ENCODE peak calls at places on chromosome 7, in seven cellular contexts. Y, U, E, C, J, Q and K are unnamed samples.

GRCh38 chr7:35630573-35630972 is 64.4 kb downstream of the HERPUD2 start:
- DNase-seq in Y (no peak), U (no peak), E (peak; percentile 54), C (no peak), J (peak; percentile 14), Q (no peak), K (no peak)

GRCh38 chr7:95737828-95738505 is 34.4 kb upstream of the DYNC1I1 start:
- DNase-seq in Y (no peak), U (no peak), E (no peak), C (no peak), J (no peak), Q (no peak), K (no peak)

GRCh38 chr7:51029586-51030230 is 247.0 kb upstream of the GRB10 start:
- DNase-seq in Y (no peak), U (no peak), E (peak; percentile 64), C (no peak), J (peak; percentile 84), Q (no peak), K (peak; percentile 49)

GRCh38 chr7:64098-64521 is 128.3 kb upstream of the FAM20C start:
- DNase-seq in Y (peak; percentile 40), U (no peak), E (peak; percentile 86), C (peak; percentile 2), J (no peak), Q (peak; percentile 49), K (no peak)

GRCh38 chr7:158950914-158951635 is 94.7 kb downstream of the DYNC2I1 start:
- DNase-seq in Y (no peak), U (no peak), E (no peak), C (peak; percentile 23), J (no peak), Q (no peak), K (no peak)

GRCh38 chr7:69610675-69611037 is 12.4 kb downstream of the AUTS2 start:
- DNase-seq in Y (no peak), U (no peak), E (no peak), C (peak; percentile 72), J (no peak), Q (no peak), K (no peak)

GRCh38 chr7:71343821-71344341 is 211.9 kb downstream of the GALNT17 start:
- DNase-seq in Y (no peak), U (no peak), E (no peak), C (no peak), J (no peak), Q (no peak), K (no peak)

GRCh38 chr7:7761974-7762769 is 43.8 kb upstream of the RPA3 start:
- DNase-seq in Y (no peak), U (no peak), E (peak; percentile 72), C (no peak), J (peak; percentile 38), Q (no peak), K (no peak)

GRCh38 chr7:1910827-1911226 is 240.8 kb downstream of the ELFN1 start:
- DNase-seq in Y (no peak), U (no peak), E (no peak), C (no peak), J (no peak), Q (no peak), K (no peak)

GRCh38 chr7:74026406-74027123 is 1.4 kb upstream of the ELN start:
- DNase-seq in Y (peak; percentile 81), U (peak; percentile 51), E (peak; percentile 62), C (peak; percentile 28), J (no peak), Q (peak; percentile 83), K (no peak)

GRCh38 chr7:7944619-7945282 is 23.8 kb upstream of the GLCCI1 start:
- DNase-seq in Y (no peak), U (peak; percentile 9), E (no peak), C (no peak), J (no peak), Q (no peak), K (no peak)

GRCh38 chr7:77580762-77581350 is 43.8 kb downstream of the PTPN12 start:
- DNase-seq in Y (no peak), U (no peak), E (no peak), C (peak; percentile 26), J (peak; percentile 9), Q (no peak), K (peak; percentile 31)

GRCh38 chr7:87173456-87173855 is 21.2 kb downstream of the DMTF1 start:
- DNase-seq in Y (no peak), U (no peak), E (no peak), C (no peak), J (no peak), Q (no peak), K (no peak)

GRCh38 chr7:136868496-136869005 is at the start of gene CHRM2:
- DNase-seq in Y (no peak), U (no peak), E (peak; percentile 18), C (peak; percentile 52), J (no peak), Q (no peak), K (peak; percentile 29)

GRCh38 chr7:5183155-5183554 is 6.9 kb upstream of the WIPI2 start:
- DNase-seq in Y (no peak), U (no peak), E (no peak), C (peak; percentile 67), J (no peak), Q (no peak), K (no peak)

GRCh38 chr7:15309891-15310290 is 251.9 kb downstream of the AGMO start:
- DNase-seq in Y (no peak), U (no peak), E (peak; percentile 40), C (no peak), J (peak; percentile 26), Q (no peak), K (no peak)

GRCh38 chr7:7808156-7808555 is 89.7 kb upstream of the RPA3 start:
- DNase-seq in Y (no peak), U (no peak), E (peak; percentile 83), C (no peak), J (no peak), Q (no peak), K (no peak)

GRCh38 chr7:123615344-123615743 is 13.7 kb downstream of the ASB15 start:
- DNase-seq in Y (no peak), U (no peak), E (no peak), C (no peak), J (peak; percentile 46), Q (no peak), K (peak; percentile 51)

GRCh38 chr7:92135100-92135429 is 788 bp upstream of the CYP51A1 start:
- DNase-seq in Y (peak; percentile 31), U (no peak), E (peak; percentile 37), C (peak; percentile 31), J (no peak), Q (peak; percentile 30), K (no peak)

GRCh38 chr7:135678612-135679575 is 16.6 kb downstream of the STMP1 start:
- DNase-seq in Y (no peak), U (no peak), E (peak; percentile 45), C (peak; percentile 80), J (no peak), Q (no peak), K (no peak)